ENCODE peak calls at places on chromosome 19, in eight cellular contexts. B, N, S, V, I, L, K and C are unnamed samples.

GRCh38 chr19:10718205-10719196 is 622 bp downstream of the DNM2 start:
- DNase-seq in B (no peak), N (peak), S (no peak), V (peak), I (no peak), L (peak), K (no peak), C (no peak)

GRCh38 chr19:46955114-46955812 is 64.4 kb upstream of the NPAS1 start:
- DNase-seq in B (no peak), N (no peak), S (peak), V (peak), I (no peak), L (no peak), K (no peak), C (no peak)

GRCh38 chr19:3136684-3137055 is 837 bp downstream of the GNA15 start:
- DNase-seq in B (no peak), N (no peak), S (no peak), V (no peak), I (no peak), L (no peak), K (no peak), C (no peak)

GRCh38 chr19:5880604-5881078 is 10.3 kb upstream of the FUT5 start:
- DNase-seq in B (no peak), N (peak), S (peak), V (no peak), I (no peak), L (no peak), K (no peak), C (no peak)

GRCh38 chr19:51339687-51340656 is 2.0 kb downstream of the VSIG10L start:
- DNase-seq in B (peak), N (peak), S (peak), V (peak), I (peak), L (peak), K (peak), C (peak)

GRCh38 chr19:51735759-51736449 is 12.1 kb upstream of the HAS1 start:
- DNase-seq in B (peak), N (no peak), S (no peak), V (no peak), I (no peak), L (peak), K (no peak), C (no peak)

GRCh38 chr19:57056972-57057371 is 62.8 kb upstream of the USP29 start:
- DNase-seq in B (no peak), N (no peak), S (no peak), V (no peak), I (no peak), L (no peak), K (no peak), C (no peak)

GRCh38 chr19:29708553-29709439 is 6.3 kb downstream of the C19orf12 start:
- DNase-seq in B (no peak), N (no peak), S (peak), V (no peak), I (no peak), L (no peak), K (no peak), C (no peak)

GRCh38 chr19:1873524-1874473 is 10.4 kb upstream of the KLF16 start:
- DNase-seq in B (no peak), N (no peak), S (no peak), V (no peak), I (no peak), L (no peak), K (no peak), C (no peak)

GRCh38 chr19:34475026-34475974 is 6.3 kb upstream of the WTIP start:
- DNase-seq in B (peak), N (no peak), S (no peak), V (no peak), I (peak), L (no peak), K (no peak), C (peak)

GRCh38 chr19:58311345-58311744 is 6.2 kb downstream of the ERVK3-1 start:
- DNase-seq in B (no peak), N (no peak), S (no peak), V (no peak), I (no peak), L (no peak), K (no peak), C (no peak)

GRCh38 chr19:13060964-13061927 is 41.4 kb downstream of the LYL1 start:
- DNase-seq in B (no peak), N (peak), S (peak), V (peak), I (no peak), L (peak), K (peak), C (no peak)

GRCh38 chr19:9073806-9074205 is 13.1 kb upstream of the OR1M1 start:
- DNase-seq in B (no peak), N (peak), S (no peak), V (no peak), I (no peak), L (no peak), K (no peak), C (no peak)

GRCh38 chr19:9075064-9075964 is 11.5 kb upstream of the OR1M1 start:
- DNase-seq in B (peak), N (peak), S (peak), V (no peak), I (peak), L (peak), K (peak), C (peak)

GRCh38 chr19:9078651-9079050 is 8.2 kb upstream of the OR1M1 start:
- DNase-seq in B (no peak), N (no peak), S (no peak), V (no peak), I (no peak), L (no peak), K (no peak), C (no peak)

GRCh38 chr19:9076886-9077285 is 10.0 kb upstream of the OR1M1 start:
- DNase-seq in B (no peak), N (no peak), S (no peak), V (no peak), I (no peak), L (no peak), K (no peak), C (no peak)
- TF ChIP-seq CTCF in B (no peak), N (no peak), S (no peak), V (no peak), I (no peak), L (no peak), K (no peak), C (no peak)

GRCh38 chr19:45097450-45097775 is 4.4 kb downstream of the PPP1R37 start:
- DNase-seq in B (no peak), N (no peak), S (no peak), V (no peak), I (no peak), L (no peak), K (no peak), C (no peak)
- H3K4me3 ChIP-seq in B (no peak), N (no peak), S (peak), V (no peak), I (no peak), L (no peak), K (no peak), C (no peak)

GRCh38 chr19:756232-756631 is 5.3 kb downstream of the MISP start:
- DNase-seq in B (no peak), N (peak), S (peak), V (peak), I (no peak), L (no peak), K (peak), C (no peak)

GRCh38 chr19:754530-754929 is 3.6 kb downstream of the MISP start:
- DNase-seq in B (no peak), N (no peak), S (no peak), V (no peak), I (no peak), L (no peak), K (no peak), C (no peak)

GRCh38 chr19:756821-757688 is 6.1 kb downstream of the MISP start:
- DNase-seq in B (no peak), N (no peak), S (no peak), V (no peak), I (no peak), L (no peak), K (no peak), C (no peak)

GRCh38 chr19:752652-753517 is 2.0 kb downstream of the MISP start:
- DNase-seq in B (peak), N (no peak), S (peak), V (no peak), I (peak), L (peak), K (peak), C (peak)

DNA sequence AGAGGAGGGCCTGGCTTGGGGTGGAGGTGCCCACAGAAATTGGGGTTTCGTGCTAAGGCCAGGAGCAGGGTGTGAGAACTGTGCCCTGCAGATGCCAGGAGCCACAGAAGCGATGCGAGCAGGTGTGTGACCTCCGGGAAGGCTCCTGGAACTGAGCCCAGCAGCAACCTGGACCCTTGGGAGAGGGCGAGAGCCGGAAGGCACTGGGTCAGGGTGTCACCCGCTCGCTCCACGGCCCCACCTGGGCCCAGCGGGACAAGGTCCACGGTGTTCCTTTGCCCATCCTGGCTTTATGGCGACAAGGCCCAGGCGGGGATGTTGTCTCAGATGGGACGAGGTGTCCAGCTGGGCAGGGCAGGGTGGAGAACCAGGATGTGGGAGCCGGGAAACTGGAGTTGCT is 4.2 kb downstream of the MISP start:
- DNase-seq in B (no peak), N (no peak), S (no peak), V (no peak), I (no peak), L (no peak), K (no peak), C (no peak)
- TF ChIP-seq CTCF in B (no peak), N (no peak), S (no peak), V (no peak), I (no peak), L (no peak), K (no peak), C (no peak)

GRCh38 chr19:4326837-4327251 is 11.8 kb downstream of the STAP2 start:
- DNase-seq in B (no peak), N (peak), S (no peak), V (no peak), I (no peak), L (no peak), K (no peak), C (no peak)
- H3K4me3 ChIP-seq in B (no peak), N (peak), S (no peak), V (no peak), I (no peak), L (peak), K (no peak), C (peak)

GRCh38 chr19:4495471-4495870 is 22.8 kb downstream of the PLIN4 start:
- DNase-seq in B (no peak), N (peak), S (no peak), V (peak), I (no peak), L (no peak), K (peak), C (no peak)
- TF ChIP-seq CTCF in B (peak), N (peak), S (peak), V (peak), I (peak), L (no peak), K (peak), C (no peak)

DNA sequence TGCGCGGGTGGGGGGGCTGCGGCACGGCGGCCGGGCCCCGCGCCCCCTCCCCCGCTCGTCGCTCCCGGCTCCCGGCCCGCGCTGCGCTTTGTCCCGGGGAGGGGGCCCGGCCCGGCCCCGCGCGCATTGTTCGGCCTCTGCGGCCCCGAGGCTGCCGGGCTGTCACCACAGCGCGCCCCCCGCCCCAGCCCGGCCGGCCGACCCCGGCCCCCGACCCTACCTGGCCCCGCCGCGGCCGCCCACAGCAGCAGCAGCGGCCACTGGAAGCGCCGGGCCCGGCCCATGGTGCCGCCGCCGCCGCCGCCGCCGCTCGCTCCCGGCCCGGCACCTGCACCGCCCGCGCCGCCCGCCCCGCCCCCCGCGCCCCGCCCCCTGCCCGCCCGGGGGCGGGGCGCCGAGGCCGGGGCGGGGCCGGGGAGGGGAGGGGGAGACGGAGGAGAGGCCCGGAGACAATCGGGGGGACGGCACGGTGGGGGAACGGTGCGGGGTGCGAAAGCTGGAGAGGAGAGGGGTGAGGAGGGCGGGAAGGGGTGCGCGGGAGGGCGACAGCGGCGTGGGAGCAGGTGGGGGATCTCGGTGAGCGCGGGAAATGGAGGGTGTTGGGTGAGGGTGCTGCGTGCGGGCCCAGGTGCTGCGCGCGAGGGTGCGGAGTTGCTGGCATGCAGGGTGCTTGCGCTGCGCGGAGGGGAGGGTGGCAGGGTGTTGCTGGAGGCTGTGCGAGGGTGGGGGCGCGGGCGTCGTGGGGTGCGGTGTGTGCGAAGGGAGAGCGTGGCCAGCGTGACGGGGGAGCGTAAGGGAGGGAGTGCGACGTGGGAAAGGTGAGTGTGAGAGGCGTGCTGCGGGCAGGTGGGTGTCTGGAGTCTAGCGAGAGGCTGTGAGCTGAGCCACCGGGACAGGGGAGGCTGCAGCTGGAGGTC is at the start of gene CADM4:
- DNase-seq in B (no peak), N (peak), S (no peak), V (no peak), I (no peak), L (peak), K (no peak), C (no peak)
- H3K4me3 ChIP-seq in B (peak), N (peak), S (peak), V (peak), I (peak), L (peak), K (peak), C (peak)